ENCODE peak calls at places on chromosomes 6 and 20, in nine cellular contexts. One of them, this sample, is unnamed.

GRCh38 chr20:37392441-37393195 is 46.7 kb downstream of the SRC start:
- DNase-seq in prostate gland: no peak
- DNase-seq in colonic mucosa: no peak
- DNase-seq in vagina: no peak
- DNase-seq in fibroblast of the aortic adventitia: no peak
- DNase-seq in ovary: no peak
- DNase-seq in GM12865: peak; percentile 54
- DNase-seq in K562: peak; percentile 62
- DNase-seq in fibroblast of pulmonary artery: peak; percentile 30
- DNase-seq in this sample: peak; percentile 47

GRCh38 chr6:169960531-169960890 is 209.1 kb downstream of the ERMARD start:
- DNase-seq in fibroblast of pulmonary artery: no peak
- DNase-seq in prostate gland: no peak
- DNase-seq in ovary: no peak
- DNase-seq in colonic mucosa: peak; percentile 14
- DNase-seq in vagina: peak; percentile 79
- DNase-seq in K562: no peak
- DNase-seq in GM12865: no peak
- DNase-seq in fibroblast of the aortic adventitia: no peak
- DNase-seq in this sample: no peak

GRCh38 chr20:44433751-44434538 is 41.7 kb upstream of the TTPAL start:
- DNase-seq in ovary: no peak
- DNase-seq in K562: no peak
- DNase-seq in fibroblast of pulmonary artery: no peak
- DNase-seq in colonic mucosa: peak; percentile 88
- DNase-seq in GM12865: no peak
- DNase-seq in vagina: no peak
- DNase-seq in prostate gland: no peak
- DNase-seq in fibroblast of the aortic adventitia: no peak
- DNase-seq in this sample: no peak

GRCh38 chr6:52598123-52598823 is 21.4 kb upstream of the TRAM2 start:
- DNase-seq in K562: peak; percentile 89
- DNase-seq in prostate gland: peak; percentile 20
- DNase-seq in ovary: peak; percentile 66
- DNase-seq in vagina: no peak
- DNase-seq in colonic mucosa: peak; percentile 52
- DNase-seq in fibroblast of the aortic adventitia: peak; percentile 77
- DNase-seq in fibroblast of pulmonary artery: peak; percentile 83
- DNase-seq in GM12865: peak; percentile 81
- DNase-seq in this sample: peak; percentile 95

GRCh38 chr6:41786451-41787218 is 859 bp upstream of the TOMM6 start:
- DNase-seq in fibroblast of the aortic adventitia: peak; percentile 61
- DNase-seq in colonic mucosa: peak; percentile 93
- DNase-seq in ovary: peak; percentile 91
- DNase-seq in GM12865: peak; percentile 88
- DNase-seq in K562: peak; percentile 96
- DNase-seq in prostate gland: peak; percentile 83
- DNase-seq in fibroblast of pulmonary artery: peak; percentile 73
- DNase-seq in vagina: no peak
- DNase-seq in this sample: peak; percentile 93

GRCh38 chr6:63347599-63347998 is 27.8 kb upstream of the LGSN start:
- DNase-seq in prostate gland: no peak
- DNase-seq in colonic mucosa: no peak
- DNase-seq in fibroblast of pulmonary artery: peak; percentile 76
- DNase-seq in fibroblast of the aortic adventitia: peak; percentile 89
- DNase-seq in ovary: no peak
- DNase-seq in K562: no peak
- DNase-seq in GM12865: peak; percentile 12
- DNase-seq in vagina: no peak
- DNase-seq in this sample: no peak

GRCh38 chr6:107491059-107491609 is 1.2 kb downstream of the SOBP start:
- DNase-seq in GM12865: no peak
- DNase-seq in ovary: peak; percentile 85
- DNase-seq in prostate gland: peak; percentile 21
- DNase-seq in vagina: peak; percentile 84
- DNase-seq in K562: no peak
- DNase-seq in fibroblast of pulmonary artery: peak; percentile 63
- DNase-seq in colonic mucosa: peak; percentile 32
- DNase-seq in fibroblast of the aortic adventitia: peak; percentile 59
- DNase-seq in this sample: no peak

GRCh38 chr6:3904518-3904917 is 55.3 kb downstream of the FAM50B start:
- DNase-seq in fibroblast of pulmonary artery: no peak
- DNase-seq in K562: no peak
- DNase-seq in prostate gland: no peak
- DNase-seq in colonic mucosa: no peak
- DNase-seq in fibroblast of the aortic adventitia: no peak
- DNase-seq in ovary: no peak
- DNase-seq in vagina: no peak
- DNase-seq in GM12865: no peak
- DNase-seq in this sample: no peak

GRCh38 chr6:137051790-137052472 is 7.2 kb upstream of the IL20RA start:
- DNase-seq in K562: no peak
- DNase-seq in GM12865: no peak
- DNase-seq in fibroblast of the aortic adventitia: no peak
- DNase-seq in colonic mucosa: no peak
- DNase-seq in ovary: no peak
- DNase-seq in fibroblast of pulmonary artery: no peak
- DNase-seq in prostate gland: no peak
- DNase-seq in vagina: no peak
- DNase-seq in this sample: peak; percentile 35

GRCh38 chr6:39095578-39095977 is 19.4 kb downstream of the SAYSD1 start:
- DNase-seq in GM12865: no peak
- DNase-seq in fibroblast of the aortic adventitia: no peak
- DNase-seq in colonic mucosa: no peak
- DNase-seq in K562: no peak
- DNase-seq in vagina: no peak
- DNase-seq in fibroblast of pulmonary artery: no peak
- DNase-seq in prostate gland: no peak
- DNase-seq in ovary: no peak
- DNase-seq in this sample: no peak

GRCh38 chr6:39091163-39091562 is 23.8 kb downstream of the SAYSD1 start:
- DNase-seq in prostate gland: no peak
- DNase-seq in colonic mucosa: no peak
- DNase-seq in K562: no peak
- DNase-seq in fibroblast of pulmonary artery: no peak
- DNase-seq in fibroblast of the aortic adventitia: no peak
- DNase-seq in GM12865: no peak
- DNase-seq in vagina: no peak
- DNase-seq in ovary: no peak
- DNase-seq in this sample: no peak

GRCh38 chr6:39090036-39090435 is 24.9 kb downstream of the SAYSD1 start:
- DNase-seq in ovary: no peak
- DNase-seq in fibroblast of pulmonary artery: no peak
- DNase-seq in vagina: no peak
- DNase-seq in GM12865: no peak
- DNase-seq in prostate gland: no peak
- DNase-seq in fibroblast of the aortic adventitia: no peak
- DNase-seq in K562: no peak
- DNase-seq in colonic mucosa: no peak
- DNase-seq in this sample: no peak

GRCh38 chr6:39093167-39093708 is 21.7 kb downstream of the SAYSD1 start:
- DNase-seq in colonic mucosa: no peak
- DNase-seq in prostate gland: no peak
- DNase-seq in fibroblast of pulmonary artery: no peak
- DNase-seq in K562: no peak
- DNase-seq in vagina: no peak
- DNase-seq in ovary: no peak
- DNase-seq in fibroblast of the aortic adventitia: no peak
- DNase-seq in GM12865: no peak
- DNase-seq in this sample: no peak

DNA sequence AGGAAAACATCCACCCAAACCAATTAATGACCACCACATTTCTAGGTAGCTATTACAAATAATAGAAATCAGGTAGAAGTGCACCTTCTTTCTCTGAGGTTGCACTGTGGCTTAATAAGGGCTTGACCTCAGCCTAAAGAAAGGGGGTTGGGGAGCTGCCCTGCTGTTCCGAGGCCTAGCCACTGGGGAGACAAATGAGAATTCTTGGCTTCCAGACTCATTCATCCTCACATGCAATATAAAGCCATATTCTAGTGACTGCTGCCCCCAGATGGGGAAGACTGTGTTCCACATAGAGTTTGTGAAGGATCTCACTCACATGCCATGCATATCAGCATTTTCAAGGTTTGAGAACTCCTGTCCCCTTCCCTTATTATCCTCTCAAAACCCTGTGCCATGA is 22.9 kb downstream of the SAYSD1 start:
- DNase-seq in colonic mucosa: no peak
- DNase-seq in ovary: no peak
- DNase-seq in prostate gland: no peak
- DNase-seq in K562: peak; percentile 46
- DNase-seq in fibroblast of the aortic adventitia: no peak
- DNase-seq in GM12865: peak; percentile 29
- DNase-seq in vagina: no peak
- DNase-seq in fibroblast of pulmonary artery: no peak
- DNase-seq in this sample: peak; percentile 83
- H3K4me3 ChIP-seq in colonic mucosa: no peak overlapping the region
- H3K4me3 ChIP-seq in ovary: no peak overlapping the region
- H3K4me3 ChIP-seq in prostate gland: no peak overlapping the region
- H3K4me3 ChIP-seq in K562: no peak overlapping the region
- H3K4me3 ChIP-seq in fibroblast of the aortic adventitia: no peak overlapping the region
- H3K4me3 ChIP-seq in GM12865: no peak overlapping the region
- H3K4me3 ChIP-seq in vagina: no peak overlapping the region
- H3K4me3 ChIP-seq in fibroblast of pulmonary artery: no peak overlapping the region
- H3K4me3 ChIP-seq in this sample: no peak overlapping the region

GRCh38 chr20:36384022-36384619 is 78.0 kb downstream of the DLGAP4 start:
- DNase-seq in GM12865: peak; percentile 43
- DNase-seq in vagina: no peak
- DNase-seq in colonic mucosa: peak; percentile 29
- DNase-seq in fibroblast of pulmonary artery: peak; percentile 44
- DNase-seq in fibroblast of the aortic adventitia: peak; percentile 33
- DNase-seq in K562: peak; percentile 78
- DNase-seq in ovary: no peak
- DNase-seq in prostate gland: no peak
- DNase-seq in this sample: no peak
- TF ChIP-seq CTCF in GM12865: no peak
- TF ChIP-seq CTCF in vagina: no peak
- TF ChIP-seq CTCF in colonic mucosa: no peak
- TF ChIP-seq CTCF in fibroblast of pulmonary artery: peak; percentile 32
- TF ChIP-seq CTCF in fibroblast of the aortic adventitia: peak; percentile 21
- TF ChIP-seq CTCF in K562: peak; percentile 69
- TF ChIP-seq CTCF in ovary: no peak
- TF ChIP-seq CTCF in prostate gland: no peak
- TF ChIP-seq CTCF in this sample: no peak

DNA sequence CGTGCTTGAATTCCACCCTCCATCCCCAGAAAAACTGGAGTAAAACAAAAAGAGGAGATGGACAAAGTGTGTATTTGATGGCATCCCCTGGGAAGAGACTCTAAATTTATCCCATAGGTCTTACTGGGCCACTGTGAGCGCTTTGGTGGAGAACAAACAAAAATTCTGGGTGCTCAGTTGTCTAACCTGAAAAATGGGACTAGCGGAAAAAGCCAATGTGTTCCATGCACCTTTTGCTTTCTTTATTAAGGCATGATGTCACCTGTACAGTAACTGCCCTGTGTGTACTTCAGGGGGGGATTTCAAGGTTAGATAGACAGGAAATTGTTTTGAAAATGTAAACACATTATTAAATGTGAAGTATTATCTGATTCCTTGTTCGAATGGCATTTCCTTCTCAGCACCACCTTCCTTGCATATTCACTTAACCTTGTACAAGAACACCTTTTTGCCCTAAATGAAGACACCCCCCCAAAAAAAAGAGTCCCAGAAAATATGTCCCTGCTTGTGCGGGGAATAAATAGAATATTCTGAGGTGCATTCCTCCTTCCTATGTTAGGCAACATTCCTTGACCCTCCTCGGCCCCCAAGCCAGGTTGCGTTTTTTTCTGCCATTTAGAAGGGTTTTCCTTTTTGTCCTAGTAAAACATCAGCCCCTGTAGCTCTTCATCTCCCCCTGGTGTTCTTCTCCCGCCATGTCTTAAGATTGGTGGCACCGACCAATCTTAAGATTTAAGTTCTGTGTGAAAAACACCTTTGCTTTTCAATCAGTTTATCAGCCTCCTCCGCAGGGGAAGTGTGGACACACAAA is 1.1 kb upstream of the EDN1 start:
- DNase-seq in prostate gland: peak; percentile 62
- DNase-seq in vagina: no peak
- DNase-seq in K562: peak; percentile 78
- DNase-seq in GM12865: peak; percentile 79
- DNase-seq in fibroblast of the aortic adventitia: peak; percentile 78
- DNase-seq in fibroblast of pulmonary artery: peak; percentile 81
- DNase-seq in ovary: no peak
- DNase-seq in colonic mucosa: peak; percentile 87
- DNase-seq in this sample: peak; percentile 77
- H3K4me3 ChIP-seq in prostate gland: peak overlapping the region; percentile 30
- H3K4me3 ChIP-seq in vagina: peak overlapping the region; percentile 45
- H3K4me3 ChIP-seq in K562: no peak overlapping the region
- H3K4me3 ChIP-seq in GM12865: peak overlapping the region; percentile 81
- H3K4me3 ChIP-seq in fibroblast of the aortic adventitia: peak overlapping the region; percentile 76
- H3K4me3 ChIP-seq in fibroblast of pulmonary artery: peak overlapping the region; percentile 66
- H3K4me3 ChIP-seq in ovary: peak overlapping the region; percentile 30
- H3K4me3 ChIP-seq in colonic mucosa: peak overlapping the region; percentile 43
- H3K4me3 ChIP-seq in this sample: peak overlapping the region; percentile 56

GRCh38 chr6:30446259-30446658 is 43.0 kb upstream of the HLA-E start:
- DNase-seq in colonic mucosa: no peak
- DNase-seq in ovary: no peak
- DNase-seq in fibroblast of the aortic adventitia: no peak
- DNase-seq in fibroblast of pulmonary artery: no peak
- DNase-seq in GM12865: no peak
- DNase-seq in vagina: no peak
- DNase-seq in prostate gland: no peak
- DNase-seq in K562: no peak
- DNase-seq in this sample: no peak

GRCh38 chr6:30444451-30444742 is 44.9 kb upstream of the HLA-E start:
- DNase-seq in colonic mucosa: no peak
- DNase-seq in ovary: no peak
- DNase-seq in fibroblast of the aortic adventitia: no peak
- DNase-seq in fibroblast of pulmonary artery: no peak
- DNase-seq in K562: no peak
- DNase-seq in vagina: no peak
- DNase-seq in GM12865: no peak
- DNase-seq in prostate gland: no peak
- DNase-seq in this sample: no peak

GRCh38 chr6:30450548-30450907 is 38.8 kb upstream of the HLA-E start:
- DNase-seq in fibroblast of pulmonary artery: no peak
- DNase-seq in fibroblast of the aortic adventitia: no peak
- DNase-seq in vagina: no peak
- DNase-seq in prostate gland: no peak
- DNase-seq in ovary: no peak
- DNase-seq in colonic mucosa: no peak
- DNase-seq in K562: no peak
- DNase-seq in GM12865: no peak
- DNase-seq in this sample: no peak

GRCh38 chr6:30443657-30444450 is 45.5 kb upstream of the HLA-E start:
- DNase-seq in GM12865: no peak
- DNase-seq in fibroblast of pulmonary artery: no peak
- DNase-seq in fibroblast of the aortic adventitia: peak; percentile 10
- DNase-seq in ovary: no peak
- DNase-seq in vagina: no peak
- DNase-seq in K562: no peak
- DNase-seq in colonic mucosa: no peak
- DNase-seq in prostate gland: no peak
- DNase-seq in this sample: no peak

DNA sequence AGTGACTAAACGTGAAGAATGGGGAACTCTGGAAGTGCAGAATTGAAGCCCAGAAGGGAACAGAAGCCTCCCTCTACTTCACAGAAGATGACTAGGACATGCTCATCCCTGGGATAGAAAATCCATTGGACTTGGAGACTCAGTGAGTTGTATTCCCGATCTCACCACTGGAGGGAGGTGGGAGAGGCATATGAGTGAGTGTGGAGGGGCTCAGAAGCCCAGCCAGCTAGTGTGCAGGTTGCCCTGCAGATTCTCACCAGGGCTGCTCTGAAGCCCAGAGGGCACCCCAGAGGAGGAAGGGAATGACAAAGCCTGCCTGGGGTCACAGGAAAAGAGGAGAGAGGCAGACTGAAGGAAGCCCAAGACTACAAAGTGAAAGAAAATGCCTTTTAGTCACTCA is 42.1 kb upstream of the HLA-E start:
- DNase-seq in fibroblast of pulmonary artery: no peak
- DNase-seq in K562: no peak
- DNase-seq in vagina: no peak
- DNase-seq in ovary: no peak
- DNase-seq in fibroblast of the aortic adventitia: no peak
- DNase-seq in colonic mucosa: no peak
- DNase-seq in prostate gland: no peak
- DNase-seq in GM12865: no peak
- DNase-seq in this sample: peak; percentile 60
- TF ChIP-seq CTCF in fibroblast of pulmonary artery: peak; percentile 37
- TF ChIP-seq CTCF in K562: peak; percentile 10
- TF ChIP-seq CTCF in vagina: no peak
- TF ChIP-seq CTCF in ovary: no peak
- TF ChIP-seq CTCF in fibroblast of the aortic adventitia: no peak
- TF ChIP-seq CTCF in colonic mucosa: no peak
- TF ChIP-seq CTCF in prostate gland: no peak
- TF ChIP-seq CTCF in GM12865: no peak
- TF ChIP-seq CTCF in this sample: peak; percentile 75

This sample was measured in WERI-Rb-1.